ENCODE peak calls at places on chromosomes 3 and 15, in five cellular contexts. A is lung, G is mesothelial cell of epicardium, Q is neural progenitor cell, H is fibroblast of the aortic adventitia. K is an unnamed sample.

GRCh38 chr15:88241461-88241860 is 15.1 kb downstream of the NTRK3 start:
- DNase-seq in A (no peak), G (no peak), Q (no peak), H (no peak), K (no peak)

GRCh38 chr15:80242132-80242769 is 9.8 kb downstream of the CTXND1 start:
- DNase-seq in A (peak), G (no peak), Q (peak), H (peak), K (no peak)

GRCh38 chr3:186167646-186168045 is 58.8 kb upstream of the ETV5 start:
- DNase-seq in A (no peak), G (no peak), Q (no peak), H (no peak), K (no peak)

GRCh38 chr15:39127925-39128617 is 452.8 kb upstream of the THBS1 start:
- DNase-seq in A (peak), G (no peak), Q (peak), H (peak), K (no peak)

GRCh38 chr15:58228708-58229107 is 90.5 kb downstream of the AQP9 start:
- DNase-seq in A (no peak), G (no peak), Q (peak), H (peak), K (no peak)

GRCh38 chr15:90949979-90950675 is 4.6 kb upstream of the RCCD1 start:
- DNase-seq in A (no peak), G (no peak), Q (no peak), H (no peak), K (no peak)

GRCh38 chr15:74402873-74403589 is 30.7 kb downstream of the SEMA7A start:
- DNase-seq in A (peak), G (no peak), Q (no peak), H (no peak), K (no peak)

GRCh38 chr3:159634414-159634813 is 354.2 kb upstream of the IL12A start:
- DNase-seq in A (no peak), G (no peak), Q (no peak), H (peak), K (no peak)

GRCh38 chr3:3825025-3825424 is 25.8 kb downstream of the LRRN1 start:
- DNase-seq in A (no peak), G (no peak), Q (no peak), H (no peak), K (no peak)

GRCh38 chr3:198079771-198080520 is 119.9 kb downstream of the LMLN start:
- DNase-seq in A (no peak), G (no peak), Q (peak), H (no peak), K (no peak)

GRCh38 chr3:107662109-107662477 is 139.3 kb downstream of the BBX start:
- DNase-seq in A (no peak), G (no peak), Q (no peak), H (peak), K (no peak)

GRCh38 chr3:3189102-3189727 is 9.7 kb upstream of the CRBN start:
- DNase-seq in A (no peak), G (no peak), Q (no peak), H (peak), K (no peak)

GRCh38 chr3:144096016-144096415 is 124.4 kb downstream of the DIPK2A start:
- DNase-seq in A (no peak), G (no peak), Q (no peak), H (no peak), K (no peak)

GRCh38 chr3:101848754-101849713 is at the start of gene NFKBIZ:
- DNase-seq in A (peak), G (peak), Q (peak), H (peak), K (peak)

GRCh38 chr15:79702621-79703020 is 194.2 kb downstream of the MTHFS start:
- DNase-seq in A (no peak), G (no peak), Q (no peak), H (no peak), K (no peak)

GRCh38 chr3:10816863-10817253 is 830 bp downstream of the SLC6A11 start:
- DNase-seq in A (no peak), G (no peak), Q (no peak), H (no peak), K (no peak)

GRCh38 chr3:12985148-12985547 is 88.1 kb downstream of the IQSEC1 start:
- DNase-seq in A (no peak), G (no peak), Q (no peak), H (no peak), K (no peak)

GRCh38 chr3:159829056-159829995 is 159.3 kb upstream of the IL12A start:
- DNase-seq in A (peak), G (no peak), Q (no peak), H (peak), K (no peak)

GRCh38 chr15:89591834-89592233 is 16.6 kb downstream of the TICRR start:
- DNase-seq in A (no peak), G (no peak), Q (peak), H (no peak), K (no peak)

GRCh38 chr3:53842436-53843194 is 3.6 kb downstream of the CHDH start:
- DNase-seq in A (peak), G (no peak), Q (peak), H (no peak), K (no peak)
- TF ChIP-seq CTCF in A (no peak), G (no peak), Q (peak), H (peak), K (no peak)

DNA sequence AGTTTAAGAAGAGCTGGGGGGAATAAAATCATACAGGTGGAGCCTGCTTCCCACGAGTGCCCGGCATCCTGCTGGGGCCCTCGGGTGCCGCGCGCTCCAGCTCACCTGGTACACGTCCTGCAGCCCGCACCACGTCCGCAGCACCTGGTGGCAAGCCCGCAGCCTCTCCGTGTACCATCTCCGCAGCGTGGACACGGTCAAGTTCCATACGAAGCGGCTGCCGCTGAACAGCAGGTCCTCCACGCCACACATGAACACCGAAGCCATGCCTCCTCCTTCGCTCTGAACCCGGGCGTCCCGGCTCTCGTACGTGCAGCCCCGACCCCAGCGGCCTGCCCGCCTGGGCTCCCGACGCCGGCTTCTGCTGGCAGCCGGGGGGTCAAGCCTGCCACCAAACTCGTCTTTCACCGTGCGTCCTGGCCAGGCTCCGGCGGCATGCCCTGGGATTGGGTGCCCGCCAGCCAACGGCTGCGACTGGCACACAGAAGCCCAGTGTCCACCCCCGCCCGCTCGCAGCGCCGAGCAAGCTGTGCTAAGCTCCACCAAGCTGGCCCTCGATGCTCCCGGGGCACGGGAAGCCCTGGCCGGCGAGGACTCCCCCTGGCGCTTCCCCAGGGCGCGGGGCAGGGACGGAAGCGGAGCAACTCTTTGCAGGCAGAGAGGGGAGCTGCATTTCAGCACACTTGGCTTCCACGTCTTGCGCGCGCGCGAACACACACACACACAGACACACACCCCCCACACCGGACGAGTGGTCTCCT is at the start of gene FRMD4B:
- DNase-seq in A (peak), G (no peak), Q (peak), H (no peak), K (peak)
- TF ChIP-seq CTCF in A (no peak), G (no peak), Q (peak), H (no peak), K (no peak)

GRCh38 chr3:50675179-50676030 is 678 bp downstream of the DOCK3 start:
- DNase-seq in A (no peak), G (peak), Q (peak), H (no peak), K (no peak)
- TF ChIP-seq CTCF in A (no peak), G (peak), Q (peak), H (no peak), K (peak)

DNA sequence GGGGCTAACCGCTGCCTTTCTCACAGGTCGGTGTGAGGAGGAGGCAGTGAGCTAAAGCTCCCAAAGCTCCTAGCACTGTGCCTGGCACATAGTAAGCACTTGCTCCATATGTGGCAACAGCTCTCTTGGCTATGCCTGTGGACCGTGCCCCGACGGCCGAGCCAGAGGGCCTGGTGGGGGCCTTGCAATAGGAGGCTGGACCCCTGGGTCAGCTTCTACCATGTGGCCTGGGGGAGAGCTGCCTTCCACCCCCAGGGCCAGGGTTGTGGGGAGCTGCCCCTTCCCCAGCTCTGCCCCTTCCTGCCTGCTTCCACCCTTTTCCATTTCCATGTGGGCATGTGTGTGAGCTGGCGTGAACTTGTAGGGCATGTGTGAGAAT is 16.9 kb upstream of the GNAT1 start:
- DNase-seq in A (no peak), G (no peak), Q (no peak), H (no peak), K (no peak)
- TF ChIP-seq CTCF in A (no peak), G (no peak), Q (no peak), H (no peak), K (no peak)

GRCh38 chr15:84826369-84826823 is 9.2 kb downstream of the ALPK3 start:
- DNase-seq in A (no peak), G (no peak), Q (peak), H (peak), K (no peak)
- TF ChIP-seq CTCF in A (no peak), G (no peak), Q (peak), H (peak), K (peak)